ENCODE peak calls at places on chromosomes 4 and X, in six cellular contexts. N, V, U, Q, K and F are unnamed samples.

GRCh38 chrX:17580529-17581155 is 156.7 kb upstream of the SCML1 start:
- DNase-seq in N (peak), V (peak), U (no peak), Q (no peak), K (no peak), F (no peak)

GRCh38 chr4:138301536-138301935 is 59.4 kb upstream of the SLC7A11 start:
- DNase-seq in N (peak), V (no peak), U (no peak), Q (no peak), K (no peak), F (peak)

GRCh38 chrX:119941336-119941735 is 2.2 kb downstream of the NKAP start:
- DNase-seq in N (no peak), V (no peak), U (no peak), Q (no peak), K (no peak), F (no peak)

GRCh38 chr4:2263701-2264321 is 1.9 kb upstream of the MXD4 start:
- DNase-seq in N (no peak), V (no peak), U (no peak), Q (no peak), K (no peak), F (no peak)

GRCh38 chr4:121900132-121900983 is 30.1 kb upstream of the BBS7 start:
- DNase-seq in N (peak), V (peak), U (peak), Q (peak), K (no peak), F (peak)

GRCh38 chr4:55859711-55860110 is 6.3 kb downstream of the EXOC1 start:
- DNase-seq in N (peak), V (no peak), U (no peak), Q (no peak), K (no peak), F (no peak)

GRCh38 chrX:49029876-49030275 is 13.3 kb downstream of the TFE3 start:
- DNase-seq in N (no peak), V (no peak), U (no peak), Q (no peak), K (no peak), F (no peak)

GRCh38 chr4:40055873-40056721 is 553 bp upstream of the N4BP2 start:
- DNase-seq in N (peak), V (peak), U (peak), Q (peak), K (peak), F (peak)

GRCh38 chrX:372856-373640 is 13.7 kb downstream of the PPP2R3B start:
- DNase-seq in N (peak), V (no peak), U (no peak), Q (peak), K (no peak), F (no peak)

GRCh38 chr4:185504098-185505047 is 30.9 kb downstream of the PDLIM3 start:
- DNase-seq in N (peak), V (peak), U (no peak), Q (no peak), K (peak), F (no peak)

GRCh38 chr4:165383757-165384156 is 4.9 kb downstream of the CPE start:
- DNase-seq in N (peak), V (no peak), U (no peak), Q (no peak), K (no peak), F (no peak)

GRCh38 chr4:8838296-8838695 is 33.3 kb downstream of the HMX1 start:
- DNase-seq in N (no peak), V (no peak), U (no peak), Q (no peak), K (no peak), F (no peak)

GRCh38 chrX:152817082-152817744 is 13.3 kb downstream of the CETN2 start:
- DNase-seq in N (peak), V (peak), U (no peak), Q (no peak), K (no peak), F (no peak)

GRCh38 chr4:7788193-7788592 is 151.5 kb downstream of the AFAP1 start:
- DNase-seq in N (no peak), V (no peak), U (no peak), Q (no peak), K (no peak), F (no peak)

GRCh38 chrX:2501246-2502102 is 698 bp upstream of the DHRSX start:
- DNase-seq in N (no peak), V (no peak), U (no peak), Q (peak), K (no peak), F (no peak)

GRCh38 chrX:128078545-128078944 is 26.3 kb upstream of the ACTRT1 start:
- DNase-seq in N (no peak), V (no peak), U (no peak), Q (no peak), K (no peak), F (no peak)

GRCh38 chr4:40800064-40800463 is 50.3 kb downstream of the NSUN7 start:
- DNase-seq in N (no peak), V (no peak), U (peak), Q (peak), K (no peak), F (no peak)

GRCh38 chrX:42495139-42495538 is 282.8 kb downstream of the PPP1R2C start:
- DNase-seq in N (no peak), V (no peak), U (no peak), Q (no peak), K (no peak), F (no peak)

DNA sequence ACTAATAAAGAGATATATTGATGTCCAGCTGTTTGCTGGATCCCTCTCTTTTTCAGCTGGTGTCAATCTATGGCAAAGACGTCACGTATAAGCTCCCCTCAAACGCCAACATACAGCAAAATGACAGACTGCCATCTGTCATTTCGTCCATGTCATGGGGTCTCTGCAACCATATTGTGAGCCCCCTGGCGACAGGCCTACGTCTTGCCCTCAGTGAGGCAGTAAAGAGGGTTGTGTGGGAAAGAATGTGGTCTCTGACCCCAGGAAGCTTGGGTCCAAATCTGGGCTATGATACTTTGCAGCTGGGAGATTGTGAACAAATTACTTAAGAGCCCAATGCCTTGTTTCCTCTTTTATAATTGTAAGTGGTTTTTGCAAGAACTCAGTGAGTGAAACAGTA is 7.4 kb downstream of the SUPT20HL2 start:
- DNase-seq in N (no peak), V (no peak), U (no peak), Q (no peak), K (no peak), F (no peak)
- TF ChIP-seq CTCF in N (no peak), V (no peak), U (no peak), Q (no peak), K (no peak), F (no peak)

GRCh38 chr4:184446132-184446531 is 28.2 kb downstream of the IRF2 start:
- DNase-seq in N (no peak), V (no peak), U (no peak), Q (no peak), K (no peak), F (no peak)
- TF ChIP-seq CTCF in N (no peak), V (no peak), U (no peak), Q (no peak), K (no peak), F (no peak)

GRCh38 chr4:169135776-169136175 is 125.7 kb upstream of the CBR4 start:
- DNase-seq in N (no peak), V (no peak), U (no peak), Q (no peak), K (no peak), F (no peak)
- TF ChIP-seq CTCF in N (no peak), V (no peak), U (no peak), Q (no peak), K (no peak), F (no peak)

GRCh38 chrX:72297953-72298730 is 7.6 kb downstream of the CITED1 start:
- DNase-seq in N (no peak), V (peak), U (no peak), Q (peak), K (no peak), F (no peak)
- TF ChIP-seq CTCF in N (no peak), V (peak), U (peak), Q (peak), K (no peak), F (no peak)

DNA sequence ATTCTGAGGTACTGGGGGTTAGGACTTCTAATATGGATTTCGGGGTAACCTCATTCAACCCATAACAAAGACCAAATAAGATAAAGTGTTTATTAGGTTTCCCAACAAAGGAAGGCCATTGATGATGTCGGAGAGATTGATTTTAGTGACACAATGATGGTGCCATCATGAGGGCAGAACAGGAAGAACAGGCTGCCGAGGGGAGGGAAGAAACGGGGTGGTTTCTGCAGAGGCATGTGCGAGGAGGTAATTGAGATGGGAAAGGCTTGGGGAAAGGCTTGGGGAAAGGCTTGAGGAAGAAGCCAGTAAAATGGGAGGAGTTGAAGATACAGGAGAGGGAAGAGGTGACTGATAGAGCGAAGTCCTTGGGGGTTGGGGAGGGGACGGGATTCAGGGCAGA is 6.2 kb downstream of the HPSE start:
- DNase-seq in N (peak), V (no peak), U (no peak), Q (no peak), K (no peak), F (no peak)
- TF ChIP-seq CTCF in N (no peak), V (peak), U (no peak), Q (no peak), K (no peak), F (no peak)

GRCh38 chr4:153332936-153333335 is 11.6 kb upstream of the MND1 start:
- DNase-seq in N (peak), V (peak), U (no peak), Q (no peak), K (no peak), F (no peak)
- TF ChIP-seq CTCF in N (no peak), V (no peak), U (no peak), Q (no peak), K (no peak), F (no peak)

DNA sequence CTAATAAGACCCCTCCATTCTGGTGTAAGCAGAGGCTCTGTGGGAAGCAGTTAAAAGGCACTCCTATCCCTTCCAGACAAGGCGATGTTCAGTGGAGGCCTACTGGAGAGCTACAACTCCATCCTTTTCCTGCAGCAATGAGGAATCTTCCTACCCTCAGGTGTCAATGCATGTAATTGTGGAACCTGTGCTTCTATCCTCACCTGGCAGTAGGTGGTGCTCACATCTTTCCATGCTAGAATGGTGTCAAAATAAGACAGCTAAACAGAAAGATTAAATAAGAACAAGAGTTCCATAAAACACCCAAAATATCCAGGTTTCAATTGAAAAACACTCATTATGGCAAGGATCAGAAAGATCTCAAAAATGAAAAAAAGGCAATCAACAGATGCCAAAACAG is 224.6 kb downstream of the IL15 start:
- DNase-seq in N (no peak), V (no peak), U (no peak), Q (no peak), K (no peak), F (no peak)
- TF ChIP-seq CTCF in N (no peak), V (peak), U (no peak), Q (no peak), K (no peak), F (no peak)

DNA sequence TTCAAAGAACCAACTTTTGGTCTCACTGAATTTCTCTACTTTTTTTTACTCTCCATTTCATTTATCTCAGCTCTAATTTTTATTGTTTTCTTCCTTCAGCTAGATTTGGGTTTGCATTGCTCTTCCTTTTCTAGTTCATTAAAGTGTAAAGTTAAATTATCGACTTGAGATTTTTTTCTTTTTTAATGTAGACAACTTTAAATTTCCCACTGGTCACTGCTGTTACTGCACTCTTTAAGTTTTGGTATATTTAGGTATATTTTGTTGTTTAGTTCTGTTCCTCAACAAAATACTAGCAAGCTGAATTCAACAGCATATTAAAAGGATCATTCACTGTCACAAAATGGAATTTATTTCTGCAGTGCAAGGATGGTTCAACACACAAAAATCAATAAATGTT is 572.0 kb upstream of the DIAPH2 start:
- DNase-seq in N (no peak), V (no peak), U (no peak), Q (no peak), K (no peak), F (no peak)
- TF ChIP-seq CTCF in N (no peak), V (no peak), U (no peak), Q (no peak), K (no peak), F (no peak)